ENCODE peak calls at places on chromosomes 1 and 21, in eight cellular contexts. One of them, this sample, is unnamed.

GRCh38 chr1:159436469-159436868 is 3.1 kb upstream of the OR10J1 start:
- DNase-seq in ascending aorta: no peak
- DNase-seq in substantia nigra: no peak
- DNase-seq in iris pigment epithelial cell: no peak
- DNase-seq in stimulated activated CD4-positive, alpha-beta T cell treated with anti-CD3 and anti-CD28 coated beads, Interleukin-1b, Interleukin-23, amount 100 ng/mL, for 1 hour: no peak
- DNase-seq in activated gamma-delta T cell treated with Interleukin-2 at 50 U/mL for 16 hours: no peak
- DNase-seq in stomach: no peak
- DNase-seq in foreskin fibroblast: no peak
- DNase-seq in this sample: no peak

GRCh38 chr1:31571340-31572295 is 4.7 kb upstream of the TINAGL1 start:
- DNase-seq in ascending aorta: peak
- DNase-seq in substantia nigra: no peak
- DNase-seq in iris pigment epithelial cell: no peak
- DNase-seq in stimulated activated CD4-positive, alpha-beta T cell treated with anti-CD3 and anti-CD28 coated beads, Interleukin-1b, Interleukin-23, amount 100 ng/mL, for 1 hour: no peak
- DNase-seq in activated gamma-delta T cell treated with Interleukin-2 at 50 U/mL for 16 hours: no peak
- DNase-seq in stomach: no peak
- DNase-seq in foreskin fibroblast: no peak
- DNase-seq in this sample: no peak

GRCh38 chr1:55530749-55531478 is 315.8 kb upstream of the USP24 start:
- DNase-seq in ascending aorta: no peak
- DNase-seq in substantia nigra: no peak
- DNase-seq in iris pigment epithelial cell: no peak
- DNase-seq in stimulated activated CD4-positive, alpha-beta T cell treated with anti-CD3 and anti-CD28 coated beads, Interleukin-1b, Interleukin-23, amount 100 ng/mL, for 1 hour: no peak
- DNase-seq in activated gamma-delta T cell treated with Interleukin-2 at 50 U/mL for 16 hours: no peak
- DNase-seq in stomach: no peak
- DNase-seq in foreskin fibroblast: no peak
- DNase-seq in this sample: no peak

GRCh38 chr1:72483958-72484357 is 201.6 kb upstream of the NEGR1 start:
- DNase-seq in ascending aorta: no peak
- DNase-seq in substantia nigra: no peak
- DNase-seq in iris pigment epithelial cell: no peak
- DNase-seq in stimulated activated CD4-positive, alpha-beta T cell treated with anti-CD3 and anti-CD28 coated beads, Interleukin-1b, Interleukin-23, amount 100 ng/mL, for 1 hour: no peak
- DNase-seq in activated gamma-delta T cell treated with Interleukin-2 at 50 U/mL for 16 hours: no peak
- DNase-seq in stomach: no peak
- DNase-seq in foreskin fibroblast: no peak
- DNase-seq in this sample: no peak

GRCh38 chr21:38352536-38353219 is 95.9 kb downstream of the KCNJ15 start:
- DNase-seq in ascending aorta: peak
- DNase-seq in substantia nigra: no peak
- DNase-seq in iris pigment epithelial cell: peak
- DNase-seq in stimulated activated CD4-positive, alpha-beta T cell treated with anti-CD3 and anti-CD28 coated beads, Interleukin-1b, Interleukin-23, amount 100 ng/mL, for 1 hour: no peak
- DNase-seq in activated gamma-delta T cell treated with Interleukin-2 at 50 U/mL for 16 hours: no peak
- DNase-seq in stomach: peak
- DNase-seq in foreskin fibroblast: peak
- DNase-seq in this sample: peak

GRCh38 chr1:29973406-29973805 is 737.1 kb downstream of the PTPRU start:
- DNase-seq in ascending aorta: no peak
- DNase-seq in substantia nigra: no peak
- DNase-seq in iris pigment epithelial cell: no peak
- DNase-seq in stimulated activated CD4-positive, alpha-beta T cell treated with anti-CD3 and anti-CD28 coated beads, Interleukin-1b, Interleukin-23, amount 100 ng/mL, for 1 hour: no peak
- DNase-seq in activated gamma-delta T cell treated with Interleukin-2 at 50 U/mL for 16 hours: no peak
- DNase-seq in stomach: no peak
- DNase-seq in foreskin fibroblast: no peak
- DNase-seq in this sample: no peak

GRCh38 chr21:36422279-36423098 is 37.3 kb downstream of the CHAF1B start:
- DNase-seq in ascending aorta: no peak
- DNase-seq in substantia nigra: no peak
- DNase-seq in iris pigment epithelial cell: peak
- DNase-seq in stimulated activated CD4-positive, alpha-beta T cell treated with anti-CD3 and anti-CD28 coated beads, Interleukin-1b, Interleukin-23, amount 100 ng/mL, for 1 hour: no peak
- DNase-seq in activated gamma-delta T cell treated with Interleukin-2 at 50 U/mL for 16 hours: peak
- DNase-seq in stomach: peak
- DNase-seq in foreskin fibroblast: peak
- DNase-seq in this sample: peak

GRCh38 chr1:20184481-20184900 is 1.4 kb upstream of the UBXN10 start:
- DNase-seq in ascending aorta: no peak
- DNase-seq in substantia nigra: no peak
- DNase-seq in iris pigment epithelial cell: no peak
- DNase-seq in stimulated activated CD4-positive, alpha-beta T cell treated with anti-CD3 and anti-CD28 coated beads, Interleukin-1b, Interleukin-23, amount 100 ng/mL, for 1 hour: no peak
- DNase-seq in activated gamma-delta T cell treated with Interleukin-2 at 50 U/mL for 16 hours: no peak
- DNase-seq in stomach: no peak
- DNase-seq in foreskin fibroblast: no peak
- DNase-seq in this sample: no peak

GRCh38 chr21:43912910-43913309 is 47.9 kb downstream of the AGPAT3 start:
- DNase-seq in ascending aorta: no peak
- DNase-seq in substantia nigra: no peak
- DNase-seq in iris pigment epithelial cell: no peak
- DNase-seq in stimulated activated CD4-positive, alpha-beta T cell treated with anti-CD3 and anti-CD28 coated beads, Interleukin-1b, Interleukin-23, amount 100 ng/mL, for 1 hour: no peak
- DNase-seq in activated gamma-delta T cell treated with Interleukin-2 at 50 U/mL for 16 hours: no peak
- DNase-seq in stomach: no peak
- DNase-seq in foreskin fibroblast: no peak
- DNase-seq in this sample: no peak

GRCh38 chr1:201709564-201710295 is 119.2 kb upstream of the IPO9 start:
- DNase-seq in ascending aorta: peak
- DNase-seq in substantia nigra: peak
- DNase-seq in iris pigment epithelial cell: peak
- DNase-seq in stimulated activated CD4-positive, alpha-beta T cell treated with anti-CD3 and anti-CD28 coated beads, Interleukin-1b, Interleukin-23, amount 100 ng/mL, for 1 hour: no peak
- DNase-seq in activated gamma-delta T cell treated with Interleukin-2 at 50 U/mL for 16 hours: peak
- DNase-seq in stomach: peak
- DNase-seq in foreskin fibroblast: peak
- DNase-seq in this sample: peak

GRCh38 chr1:240683576-240683975 is 71.6 kb upstream of the GREM2 start:
- DNase-seq in ascending aorta: peak
- DNase-seq in substantia nigra: no peak
- DNase-seq in iris pigment epithelial cell: no peak
- DNase-seq in stimulated activated CD4-positive, alpha-beta T cell treated with anti-CD3 and anti-CD28 coated beads, Interleukin-1b, Interleukin-23, amount 100 ng/mL, for 1 hour: no peak
- DNase-seq in activated gamma-delta T cell treated with Interleukin-2 at 50 U/mL for 16 hours: no peak
- DNase-seq in stomach: no peak
- DNase-seq in foreskin fibroblast: peak
- DNase-seq in this sample: peak

GRCh38 chr1:41925712-41926111 is 7.0 kb upstream of the HIVEP3 start:
- DNase-seq in ascending aorta: no peak
- DNase-seq in substantia nigra: no peak
- DNase-seq in iris pigment epithelial cell: peak
- DNase-seq in stimulated activated CD4-positive, alpha-beta T cell treated with anti-CD3 and anti-CD28 coated beads, Interleukin-1b, Interleukin-23, amount 100 ng/mL, for 1 hour: no peak
- DNase-seq in activated gamma-delta T cell treated with Interleukin-2 at 50 U/mL for 16 hours: no peak
- DNase-seq in stomach: no peak
- DNase-seq in foreskin fibroblast: peak
- DNase-seq in this sample: no peak

GRCh38 chr1:94676686-94677085 is 135.1 kb upstream of the F3 start:
- DNase-seq in ascending aorta: no peak
- DNase-seq in substantia nigra: no peak
- DNase-seq in iris pigment epithelial cell: no peak
- DNase-seq in stimulated activated CD4-positive, alpha-beta T cell treated with anti-CD3 and anti-CD28 coated beads, Interleukin-1b, Interleukin-23, amount 100 ng/mL, for 1 hour: no peak
- DNase-seq in activated gamma-delta T cell treated with Interleukin-2 at 50 U/mL for 16 hours: no peak
- DNase-seq in stomach: peak
- DNase-seq in foreskin fibroblast: no peak
- DNase-seq in this sample: peak

GRCh38 chr1:24201941-24202440 is 14.9 kb upstream of the IFNLR1 start:
- DNase-seq in ascending aorta: peak
- DNase-seq in substantia nigra: peak
- DNase-seq in iris pigment epithelial cell: peak
- DNase-seq in stimulated activated CD4-positive, alpha-beta T cell treated with anti-CD3 and anti-CD28 coated beads, Interleukin-1b, Interleukin-23, amount 100 ng/mL, for 1 hour: no peak
- DNase-seq in activated gamma-delta T cell treated with Interleukin-2 at 50 U/mL for 16 hours: peak
- DNase-seq in stomach: peak
- DNase-seq in foreskin fibroblast: peak
- DNase-seq in this sample: peak

GRCh38 chr1:111142358-111142975 is 2.4 kb downstream of the CEPT1 start:
- DNase-seq in ascending aorta: no peak
- DNase-seq in substantia nigra: no peak
- DNase-seq in iris pigment epithelial cell: peak
- DNase-seq in stimulated activated CD4-positive, alpha-beta T cell treated with anti-CD3 and anti-CD28 coated beads, Interleukin-1b, Interleukin-23, amount 100 ng/mL, for 1 hour: no peak
- DNase-seq in activated gamma-delta T cell treated with Interleukin-2 at 50 U/mL for 16 hours: no peak
- DNase-seq in stomach: no peak
- DNase-seq in foreskin fibroblast: no peak
- DNase-seq in this sample: no peak

GRCh38 chr1:90718411-90719320 is 1.6 kb upstream of the BARHL2 start:
- DNase-seq in ascending aorta: no peak
- DNase-seq in substantia nigra: no peak
- DNase-seq in iris pigment epithelial cell: no peak
- DNase-seq in stimulated activated CD4-positive, alpha-beta T cell treated with anti-CD3 and anti-CD28 coated beads, Interleukin-1b, Interleukin-23, amount 100 ng/mL, for 1 hour: no peak
- DNase-seq in activated gamma-delta T cell treated with Interleukin-2 at 50 U/mL for 16 hours: no peak
- DNase-seq in stomach: no peak
- DNase-seq in foreskin fibroblast: no peak
- DNase-seq in this sample: no peak

GRCh38 chr1:15168479-15168878 is 14.9 kb downstream of the TMEM51 start:
- DNase-seq in ascending aorta: no peak
- DNase-seq in substantia nigra: no peak
- DNase-seq in iris pigment epithelial cell: peak
- DNase-seq in stimulated activated CD4-positive, alpha-beta T cell treated with anti-CD3 and anti-CD28 coated beads, Interleukin-1b, Interleukin-23, amount 100 ng/mL, for 1 hour: no peak
- DNase-seq in activated gamma-delta T cell treated with Interleukin-2 at 50 U/mL for 16 hours: no peak
- DNase-seq in stomach: no peak
- DNase-seq in foreskin fibroblast: no peak
- DNase-seq in this sample: peak

GRCh38 chr1:68078647-68079046 is 28.2 kb upstream of the DIRAS3 start:
- DNase-seq in ascending aorta: no peak
- DNase-seq in substantia nigra: no peak
- DNase-seq in iris pigment epithelial cell: no peak
- DNase-seq in stimulated activated CD4-positive, alpha-beta T cell treated with anti-CD3 and anti-CD28 coated beads, Interleukin-1b, Interleukin-23, amount 100 ng/mL, for 1 hour: no peak
- DNase-seq in activated gamma-delta T cell treated with Interleukin-2 at 50 U/mL for 16 hours: no peak
- DNase-seq in stomach: no peak
- DNase-seq in foreskin fibroblast: no peak
- DNase-seq in this sample: no peak

GRCh38 chr1:239125027-239125426 is 261.3 kb upstream of the CHRM3 start:
- DNase-seq in ascending aorta: no peak
- DNase-seq in substantia nigra: no peak
- DNase-seq in iris pigment epithelial cell: peak
- DNase-seq in stimulated activated CD4-positive, alpha-beta T cell treated with anti-CD3 and anti-CD28 coated beads, Interleukin-1b, Interleukin-23, amount 100 ng/mL, for 1 hour: no peak
- DNase-seq in activated gamma-delta T cell treated with Interleukin-2 at 50 U/mL for 16 hours: no peak
- DNase-seq in stomach: no peak
- DNase-seq in foreskin fibroblast: no peak
- DNase-seq in this sample: no peak

GRCh38 chr1:22886211-22886610 is 86.5 kb downstream of the LACTBL1 start:
- DNase-seq in ascending aorta: no peak
- DNase-seq in substantia nigra: no peak
- DNase-seq in iris pigment epithelial cell: peak
- DNase-seq in stimulated activated CD4-positive, alpha-beta T cell treated with anti-CD3 and anti-CD28 coated beads, Interleukin-1b, Interleukin-23, amount 100 ng/mL, for 1 hour: no peak
- DNase-seq in activated gamma-delta T cell treated with Interleukin-2 at 50 U/mL for 16 hours: no peak
- DNase-seq in stomach: no peak
- DNase-seq in foreskin fibroblast: peak
- DNase-seq in this sample: no peak

GRCh38 chr21:45383615-45384201 is 21.3 kb upstream of the COL18A1 start:
- DNase-seq in ascending aorta: peak
- DNase-seq in substantia nigra: no peak
- DNase-seq in iris pigment epithelial cell: no peak
- DNase-seq in stimulated activated CD4-positive, alpha-beta T cell treated with anti-CD3 and anti-CD28 coated beads, Interleukin-1b, Interleukin-23, amount 100 ng/mL, for 1 hour: no peak
- DNase-seq in activated gamma-delta T cell treated with Interleukin-2 at 50 U/mL for 16 hours: no peak
- DNase-seq in stomach: no peak
- DNase-seq in foreskin fibroblast: no peak
- DNase-seq in this sample: peak

GRCh38 chr21:42868196-42868595 is 11.1 kb downstream of the WDR4 start:
- DNase-seq in ascending aorta: no peak
- DNase-seq in substantia nigra: no peak
- DNase-seq in iris pigment epithelial cell: no peak
- DNase-seq in stimulated activated CD4-positive, alpha-beta T cell treated with anti-CD3 and anti-CD28 coated beads, Interleukin-1b, Interleukin-23, amount 100 ng/mL, for 1 hour: no peak
- DNase-seq in activated gamma-delta T cell treated with Interleukin-2 at 50 U/mL for 16 hours: no peak
- DNase-seq in stomach: no peak
- DNase-seq in foreskin fibroblast: no peak
- DNase-seq in this sample: no peak

GRCh38 chr1:92843429-92844352 is 11.9 kb downstream of the RPL5 start:
- DNase-seq in ascending aorta: no peak
- DNase-seq in substantia nigra: no peak
- DNase-seq in iris pigment epithelial cell: no peak
- DNase-seq in stimulated activated CD4-positive, alpha-beta T cell treated with anti-CD3 and anti-CD28 coated beads, Interleukin-1b, Interleukin-23, amount 100 ng/mL, for 1 hour: no peak
- DNase-seq in activated gamma-delta T cell treated with Interleukin-2 at 50 U/mL for 16 hours: no peak
- DNase-seq in stomach: no peak
- DNase-seq in foreskin fibroblast: no peak
- DNase-seq in this sample: no peak

GRCh38 chr1:246680696-246681127 is 43.5 kb upstream of the SCCPDH start:
- DNase-seq in ascending aorta: no peak
- DNase-seq in substantia nigra: no peak
- DNase-seq in iris pigment epithelial cell: no peak
- DNase-seq in stimulated activated CD4-positive, alpha-beta T cell treated with anti-CD3 and anti-CD28 coated beads, Interleukin-1b, Interleukin-23, amount 100 ng/mL, for 1 hour: no peak
- DNase-seq in activated gamma-delta T cell treated with Interleukin-2 at 50 U/mL for 16 hours: no peak
- DNase-seq in stomach: no peak
- DNase-seq in foreskin fibroblast: no peak
- DNase-seq in this sample: no peak

GRCh38 chr1:192788184-192788583 is 20.7 kb upstream of the RGS2 start:
- DNase-seq in ascending aorta: no peak
- DNase-seq in substantia nigra: no peak
- DNase-seq in iris pigment epithelial cell: peak
- DNase-seq in stimulated activated CD4-positive, alpha-beta T cell treated with anti-CD3 and anti-CD28 coated beads, Interleukin-1b, Interleukin-23, amount 100 ng/mL, for 1 hour: no peak
- DNase-seq in activated gamma-delta T cell treated with Interleukin-2 at 50 U/mL for 16 hours: no peak
- DNase-seq in stomach: no peak
- DNase-seq in foreskin fibroblast: peak
- DNase-seq in this sample: no peak

This sample was measured in body of pancreas.